ENCODE peak calls at places on chromosomes 11 and 22, in eight cellular contexts. L, C, Q, P, E, I, G and F are unnamed samples.
A peak's percentile ranks its signal among the peaks of the same experiment; 100 is the strongest.

GRCh38 chr11:130295657-130296056 is 19.1 kb downstream of the ZBTB44 start:
- DNase-seq in I (no peak), G (no peak), E (peak; percentile 78), P (no peak), L (no peak), C (no peak), Q (no peak), F (no peak)

GRCh38 chr11:1231396-1232327 is 8.8 kb downstream of the MUC5B start:
- DNase-seq in P (no peak), G (no peak), Q (peak; percentile 2), I (no peak), E (peak; percentile 39), C (peak; percentile 81), L (no peak), F (peak; percentile 31)

GRCh38 chr11:71383461-71383860 is 64.7 kb downstream of the DHCR7 start:
- DNase-seq in G (no peak), E (no peak), L (no peak), C (no peak), Q (no peak), P (no peak), I (no peak), F (no peak)

GRCh38 chr11:68872216-68873003 is 30.7 kb upstream of the CPT1A start:
- DNase-seq in Q (no peak), G (peak; percentile 28), I (no peak), L (no peak), P (no peak), C (no peak), E (no peak), F (no peak)

GRCh38 chr22:28911279-28911640 is 27.9 kb downstream of the ZNRF3 start:
- DNase-seq in I (no peak), G (no peak), C (peak; percentile 33), P (no peak), Q (no peak), E (no peak), L (no peak), F (no peak)

GRCh38 chr22:29166180-29166579 is 39.5 kb upstream of the EMID1 start:
- DNase-seq in L (no peak), P (no peak), E (peak; percentile 24), C (no peak), I (no peak), Q (no peak), G (no peak), F (no peak)

GRCh38 chr11:106468531-106468930 is 391.1 kb downstream of the AASDHPPT start:
- DNase-seq in P (no peak), C (no peak), G (no peak), Q (no peak), E (no peak), L (no peak), I (no peak), F (no peak)

GRCh38 chr11:36149538-36150242 is 139.5 kb downstream of the COMMD9 start:
- DNase-seq in E (peak; percentile 93), Q (no peak), C (peak; percentile 80), L (peak; percentile 36), G (peak; percentile 98), I (peak; percentile 99), P (peak; percentile 62), F (peak; percentile 34)

GRCh38 chr11:94776351-94777321 is 8.5 kb downstream of the AMOTL1 start:
- DNase-seq in I (peak; percentile 56), C (peak; percentile 93), G (peak; percentile 61), E (peak; percentile 85), P (no peak), Q (no peak), L (no peak), F (peak; percentile 94)

GRCh38 chr11:127106142-127106541 is 105.6 kb upstream of the KIRREL3 start:
- DNase-seq in L (no peak), G (peak; percentile 72), C (peak; percentile 99), Q (peak; percentile 55), E (peak; percentile 71), I (no peak), P (no peak), F (peak; percentile 95)

GRCh38 chr11:134126197-134126822 is 57.4 kb downstream of the JAM3 start:
- DNase-seq in C (no peak), G (peak; percentile 76), Q (no peak), P (no peak), E (peak; percentile 69), L (peak; percentile 73), I (peak; percentile 92), F (no peak)

GRCh38 chr22:26565181-26565580 is 24.8 kb downstream of the TPST2 start:
- DNase-seq in E (peak; percentile 68), Q (no peak), G (no peak), L (no peak), C (no peak), I (no peak), P (no peak), F (no peak)